ENCODE peak calls at places on chromosomes 7 and 10, in seven cellular contexts. Y is SK-N-SH, V is K562, G is GM12878, W is fibroblast of lung, L is neural progenitor cell, K is HepG2. C is an unnamed sample.

GRCh38 chr7:28225581-28225980 is 45.0 kb upstream of the JAZF1 start:
- DNase-seq in Y (peak; percentile 17), V (no peak), G (no peak), W (no peak), L (no peak), K (no peak), C (no peak)

GRCh38 chr10:119198438-119198837 is 8.9 kb upstream of the GRK5 start:
- DNase-seq in Y (no peak), V (peak; percentile 19), G (no peak), W (no peak), L (peak; percentile 51), K (no peak), C (no peak)

GRCh38 chr10:79139124-79139835 is 70.5 kb downstream of the ZMIZ1 start:
- DNase-seq in Y (no peak), V (no peak), G (no peak), W (peak; percentile 90), L (peak; percentile 45), K (no peak), C (no peak)

GRCh38 chr10:114720685-114721278 is 62.7 kb upstream of the ABLIM1 start:
- DNase-seq in Y (no peak), V (no peak), G (no peak), W (no peak), L (no peak), K (no peak), C (no peak)

GRCh38 chr7:3076163-3076562 is 32.5 kb upstream of the CARD11 start:
- DNase-seq in Y (no peak), V (no peak), G (no peak), W (no peak), L (no peak), K (no peak), C (no peak)

GRCh38 chr10:9877978-9878377 is 1139.7 kb upstream of the CELF2 start:
- DNase-seq in Y (no peak), V (peak; percentile 29), G (no peak), W (no peak), L (no peak), K (no peak), C (no peak)

GRCh38 chr7:155461631-155462030 is 3.7 kb downstream of the EN2 start:
- DNase-seq in Y (peak; percentile 34), V (no peak), G (no peak), W (no peak), L (no peak), K (no peak), C (no peak)

GRCh38 chr10:85927952-85928677 is 438.5 kb downstream of the GRID1 start:
- DNase-seq in Y (peak; percentile 69), V (no peak), G (no peak), W (no peak), L (no peak), K (no peak), C (peak; percentile 38)

GRCh38 chr7:151493083-151493482 is 26.6 kb downstream of the RHEB start:
- DNase-seq in Y (no peak), V (peak; percentile 59), G (no peak), W (no peak), L (no peak), K (no peak), C (no peak)

GRCh38 chr10:3043512-3044368 is 23.6 kb upstream of the PFKP start:
- DNase-seq in Y (peak; percentile 83), V (peak; percentile 52), G (no peak), W (peak; percentile 84), L (peak; percentile 89), K (peak; percentile 69), C (peak; percentile 72)

GRCh38 chr10:109689785-109690184 is 233.5 kb downstream of the XPNPEP1 start:
- DNase-seq in Y (no peak), V (no peak), G (no peak), W (no peak), L (no peak), K (no peak), C (no peak)

GRCh38 chr10:98416589-98416988 is 1.6 kb upstream of the PYROXD2 start:
- DNase-seq in Y (no peak), V (no peak), G (no peak), W (no peak), L (no peak), K (no peak), C (no peak)

GRCh38 chr7:43905954-43906326 is 456 bp downstream of the URGCP start:
- DNase-seq in Y (peak; percentile 89), V (no peak), G (no peak), W (peak; percentile 46), L (peak; percentile 53), K (peak; percentile 14), C (peak; percentile 38)

GRCh38 chr7:43902542-43903054 is 3.8 kb downstream of the URGCP start:
- DNase-seq in Y (no peak), V (no peak), G (no peak), W (no peak), L (no peak), K (no peak), C (no peak)

GRCh38 chr7:43906327-43907010 is at the start of gene URGCP:
- DNase-seq in Y (peak; percentile 96), V (peak; percentile 84), G (no peak), W (peak; percentile 25), L (peak; percentile 79), K (no peak), C (peak; percentile 62)

GRCh38 chr7:43904533-43905208 is 1.7 kb downstream of the URGCP start:
- DNase-seq in Y (no peak), V (no peak), G (no peak), W (peak; percentile 9), L (no peak), K (peak; percentile 13), C (no peak)

GRCh38 chr7:43905209-43905946 is 1.0 kb downstream of the URGCP start:
- DNase-seq in Y (peak; percentile 72), V (no peak), G (no peak), W (peak; percentile 32), L (no peak), K (peak; percentile 97), C (peak; percentile 77)
- H3K9ac ChIP-seq in Y (peak overlapping the region; percentile 80), V (peak overlapping the region; percentile 70), G (peak overlapping the region; percentile 73), W (peak overlapping the region; percentile 79), L (no peak overlapping the region), K (peak overlapping the region; percentile 93), C (peak overlapping the region; percentile 90)

GRCh38 chr10:71968553-71969474 is 4.6 kb downstream of the CHST3 start:
- DNase-seq in Y (peak; percentile 47), V (no peak), G (no peak), W (no peak), L (no peak), K (no peak), C (no peak)

GRCh38 chr10:71970869-71971268 is 6.7 kb downstream of the CHST3 start:
- DNase-seq in Y (peak; percentile 19), V (no peak), G (no peak), W (no peak), L (no peak), K (no peak), C (no peak)

GRCh38 chr10:71970331-71970730 is 6.1 kb downstream of the CHST3 start:
- DNase-seq in Y (peak; percentile 60), V (peak; percentile 70), G (no peak), W (no peak), L (peak; percentile 78), K (no peak), C (peak; percentile 50)

GRCh38 chr10:71971311-71971731 is 7.1 kb downstream of the CHST3 start:
- DNase-seq in Y (no peak), V (no peak), G (no peak), W (no peak), L (no peak), K (no peak), C (no peak)

DNA sequence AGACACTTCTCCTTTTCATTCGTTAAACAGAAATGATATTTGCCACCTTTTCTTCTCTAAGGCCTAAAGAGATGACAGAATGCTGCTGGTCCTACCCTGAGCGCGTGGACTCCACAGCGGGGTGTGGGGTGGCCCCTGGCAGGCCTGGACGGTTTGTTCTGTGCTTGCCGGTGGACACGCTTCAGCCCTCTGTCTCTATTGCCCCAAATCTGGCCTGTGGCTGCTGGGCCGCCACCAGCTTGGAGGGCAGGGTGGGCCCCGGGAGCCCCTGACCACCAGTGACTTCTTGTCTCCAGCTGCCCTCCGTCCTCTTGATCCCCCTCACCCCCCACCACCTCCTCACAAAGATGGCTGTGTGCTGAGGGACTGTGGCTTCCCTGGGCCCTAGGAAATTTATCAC is 5.7 kb downstream of the CHST3 start:
- DNase-seq in Y (peak; percentile 12), V (no peak), G (no peak), W (no peak), L (no peak), K (no peak), C (no peak)
- H3K4me1 ChIP-seq in Y (peaks cover 48% of the 10 kb centered on the region), V (peaks cover 6% of the 10 kb centered on the region), G (peaks cover 22% of the 10 kb centered on the region), W (peaks cover 29% of the 10 kb centered on the region), L (peaks cover 14% of the 10 kb centered on the region), K (peaks cover 69% of the 10 kb centered on the region), C (peaks cover 2% of the 10 kb centered on the region)

DNA sequence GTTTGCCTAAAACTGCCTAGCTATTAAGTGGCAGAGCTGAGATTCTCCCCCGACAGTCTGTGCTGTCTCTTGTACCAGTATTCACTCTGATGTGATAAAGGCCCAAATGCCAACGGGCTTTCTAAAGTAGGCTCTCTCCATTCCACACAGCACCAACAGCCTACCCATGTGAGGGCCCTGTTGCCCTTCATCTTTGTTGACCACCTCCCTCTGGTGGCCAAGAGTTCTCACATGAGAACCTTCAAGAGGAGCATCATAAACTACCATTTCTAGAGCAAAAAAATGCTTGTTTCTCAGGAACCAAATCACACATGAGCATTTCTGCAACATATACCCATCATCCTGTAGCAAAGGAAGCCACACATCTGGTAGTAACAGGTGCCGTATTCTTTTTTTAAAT is 185.8 kb downstream of the GRM8 start:
- DNase-seq in Y (no peak), V (no peak), G (no peak), W (no peak), L (peak; percentile 56), K (peak; percentile 4), C (no peak)
- TF ChIP-seq CTCF in Y (no peak), V (no peak), G (peak; percentile 16), W (no peak), L (peak; percentile 58), K (peak; percentile 33), C (no peak)

GRCh38 chr7:90238017-90238416 is 7.0 kb upstream of the CFAP69 start:
- DNase-seq in Y (no peak), V (no peak), G (no peak), W (no peak), L (no peak), K (no peak), C (no peak)

GRCh38 chr7:90239050-90239449 is 5.9 kb upstream of the CFAP69 start:
- DNase-seq in Y (no peak), V (no peak), G (no peak), W (no peak), L (no peak), K (no peak), C (no peak)

GRCh38 chr7:90238583-90238982 is 6.4 kb upstream of the CFAP69 start:
- DNase-seq in Y (no peak), V (no peak), G (no peak), W (no peak), L (no peak), K (no peak), C (no peak)

GRCh38 chr7:90236890-90237289 is 8.1 kb upstream of the CFAP69 start:
- DNase-seq in Y (no peak), V (no peak), G (no peak), W (no peak), L (peak; percentile 51), K (no peak), C (peak; percentile 48)

DNA sequence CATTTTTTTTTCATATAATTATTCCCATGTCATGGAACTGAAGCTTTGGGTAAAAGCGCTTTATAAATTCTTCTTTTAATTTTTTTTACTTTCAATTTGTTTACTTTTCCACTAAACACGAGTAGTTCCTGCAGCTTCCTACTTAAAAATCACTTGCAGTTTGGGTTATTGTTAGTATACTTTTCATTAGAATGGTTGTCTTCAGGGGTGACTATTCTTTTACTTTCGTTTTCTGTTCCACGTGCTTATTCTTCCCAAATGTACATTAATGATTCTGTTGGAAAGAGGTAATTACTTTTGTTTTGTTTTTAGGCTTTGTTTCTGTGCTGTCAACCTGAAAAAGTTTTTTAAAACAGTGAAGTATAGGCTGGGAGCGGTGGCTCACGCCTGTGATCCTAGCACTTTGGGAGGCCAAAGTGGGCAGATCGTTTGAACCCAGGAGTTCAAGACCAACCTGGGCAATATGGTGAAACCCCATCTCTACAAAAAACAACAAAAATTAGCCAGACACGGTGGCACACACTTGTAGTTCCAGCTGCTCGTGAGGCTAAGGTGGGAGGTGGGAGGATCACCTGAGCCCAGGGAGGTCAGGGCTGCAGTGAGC is 5.2 kb upstream of the CFAP69 start:
- DNase-seq in Y (no peak), V (no peak), G (no peak), W (no peak), L (no peak), K (no peak), C (no peak)
- H3K9ac ChIP-seq in Y (no peak overlapping the region), V (peak overlapping the region; percentile 25), G (no peak overlapping the region), W (no peak overlapping the region), L (no peak overlapping the region), K (no peak overlapping the region), C (no peak overlapping the region)